ENCODE peak calls at places on chromosomes 6 and 20, in four cellular contexts. Y is iPS DF 6.9, H is thoracic aorta, N is BE2C. G is an unnamed sample. For H3K36me3, the result is how much of the 10 kb centered on the place peaks cover.

GRCh38 chr6:128406453-128406852 is 113.9 kb downstream of the PTPRK start:
- DNase-seq in H (no peak), N (no peak), Y (no peak), G (no peak)

GRCh38 chr6:42460892-42461291 is 9.2 kb upstream of the TRERF1 start:
- DNase-seq in H (no peak), Y (no peak), N (no peak), G (no peak)

GRCh38 chr6:151075527-151075926 is 164.2 kb upstream of the AKAP12 start:
- DNase-seq in Y (no peak), H (no peak), N (no peak), G (no peak)

GRCh38 chr6:28747631-28748157 is 176.1 kb downstream of the TRIM27 start:
- DNase-seq in N (peak), H (no peak), Y (peak), G (no peak)

GRCh38 chr6:87945966-87946365 is 101.7 kb upstream of the SPACA1 start:
- DNase-seq in H (no peak), Y (no peak), N (no peak), G (no peak)

GRCh38 chr20:61976275-61976649 is 89.4 kb downstream of the TAF4 start:
- DNase-seq in Y (no peak), N (no peak), H (no peak), G (no peak)

GRCh38 chr6:157528931-157529653 is 148.1 kb downstream of the ZDHHC14 start:
- DNase-seq in Y (no peak), H (no peak), N (no peak), G (no peak)

GRCh38 chr20:13671500-13672288 is 33.0 kb upstream of the TASP1 start:
- DNase-seq in N (no peak), H (peak), Y (no peak), G (no peak)

GRCh38 chr6:147667082-147667481 is 158.6 kb downstream of the SAMD5 start:
- DNase-seq in H (no peak), Y (no peak), N (no peak), G (no peak)

GRCh38 chr6:7196019-7196402 is 88.2 kb downstream of the RREB1 start:
- DNase-seq in Y (no peak), N (no peak), H (no peak), G (no peak)

GRCh38 chr20:62920039-62920645 is 6.2 kb downstream of the DIDO1 start:
- DNase-seq in N (no peak), Y (no peak), H (no peak), G (no peak)

GRCh38 chr6:26330835-26331808 is 33.9 kb upstream of the BTN3A2 start:
- DNase-seq in Y (no peak), N (peak), H (no peak), G (peak)

GRCh38 chr20:51800132-51800721 is 2.1 kb downstream of the SALL4 start:
- DNase-seq in H (no peak), Y (peak), N (peak), G (peak)

GRCh38 chr6:150410906-150411305 is 42.1 kb downstream of the IYD start:
- DNase-seq in Y (no peak), H (no peak), N (no peak), G (no peak)

GRCh38 chr6:43173496-43174262 is 2.6 kb downstream of the SRF start:
- DNase-seq in N (no peak), H (no peak), Y (no peak), G (peak)

GRCh38 chr6:70130865-70131264 is 172.0 kb downstream of the COL9A1 start:
- DNase-seq in H (no peak), N (no peak), Y (no peak), G (no peak)

GRCh38 chr6:170424634-170425126 is 118.1 kb downstream of the FAM120B start:
- DNase-seq in N (no peak), Y (no peak), H (no peak), G (no peak)

GRCh38 chr6:35487653-35488516 is 9.0 kb downstream of the TEAD3 start:
- DNase-seq in N (no peak), Y (no peak), H (no peak), G (no peak)

GRCh38 chr6:124389127-124389526 is 573.1 kb upstream of the RNF217 start:
- DNase-seq in N (no peak), Y (no peak), H (no peak), G (no peak)

GRCh38 chr6:47552319-47552718 is 74.7 kb downstream of the CD2AP start:
- DNase-seq in N (no peak), H (no peak), Y (no peak), G (no peak)

GRCh38 chr6:105817370-105817769 is 268.8 kb upstream of the PRDM1 start:
- DNase-seq in H (no peak), Y (no peak), N (no peak), G (no peak)

GRCh38 chr6:44559486-44560270 is 172.2 kb downstream of the CDC5L start:
- DNase-seq in H (no peak), N (no peak), Y (no peak), G (no peak)

GRCh38 chr6:44176935-44177509 is 18.4 kb downstream of the CAPN11 start:
- DNase-seq in Y (no peak), H (no peak), N (no peak), G (peak)

GRCh38 chr6:7184502-7184901 is 76.7 kb downstream of the RREB1 start:
- DNase-seq in Y (no peak), H (no peak), N (no peak), G (no peak)

GRCh38 chr6:129501401-129502051 is 208.5 kb downstream of the ARHGAP18 start:
- DNase-seq in H (peak), Y (no peak), N (peak), G (no peak)

GRCh38 chr6:98832282-98833100 is 1.9 kb upstream of the POU3F2 start:
- DNase-seq in Y (no peak), N (no peak), H (peak), G (no peak)

GRCh38 chr6:26534681-26535465 is 3.3 kb upstream of the HMGN4 start:
- DNase-seq in N (no peak), Y (no peak), H (no peak), G (no peak)

GRCh38 chr20:25541676-25542075 is 43.7 kb downstream of the NINL start:
- DNase-seq in H (no peak), N (no peak), Y (no peak), G (no peak)

DNA sequence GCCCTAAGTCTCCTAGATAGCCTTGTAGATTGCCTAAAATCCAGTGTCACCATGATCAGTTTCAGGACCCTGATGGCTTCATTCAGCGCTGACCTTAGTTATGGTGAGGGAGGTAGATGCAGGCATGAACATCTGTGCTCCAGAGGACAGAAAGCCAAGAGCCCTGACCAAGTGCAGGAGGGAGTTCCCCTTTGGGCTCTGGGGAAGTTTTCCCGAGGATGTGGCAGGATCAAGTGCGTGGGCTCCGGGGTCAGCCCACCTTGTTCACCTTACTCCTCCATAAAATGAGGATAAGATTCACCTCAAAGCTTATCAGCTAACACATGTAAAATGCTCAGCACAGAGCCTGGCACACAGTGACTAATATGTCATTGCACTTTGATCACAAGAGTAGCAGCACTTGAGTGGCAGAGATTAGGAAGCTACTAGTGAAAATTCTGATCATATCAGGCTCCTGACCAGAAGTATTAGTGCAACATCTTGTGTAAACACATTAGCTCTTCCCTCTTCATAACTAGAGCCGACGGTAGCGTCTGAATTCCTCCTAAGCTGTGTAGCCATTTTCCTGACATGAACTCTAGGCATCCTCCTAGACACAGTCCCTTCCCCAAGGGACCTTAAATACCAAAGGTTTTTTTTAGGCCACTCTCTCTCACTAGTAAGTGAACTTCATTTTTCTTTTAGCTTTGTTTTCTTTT is 125.2 kb downstream of the SULF2 start:
- DNase-seq in N (no peak), H (no peak), Y (no peak), G (no peak)
- H3K36me3 ChIP-seq in N (under half), H (under half), Y (under half), G (under half)

GRCh38 chr6:56556751-56557540 is 85.7 kb downstream of the DST start:
- DNase-seq in Y (no peak), N (no peak), H (no peak), G (no peak)
- H3K36me3 ChIP-seq in Y (under half), N (under half), H (under half), G (under half)

GRCh38 chr6:138909975-138910374 is 78.1 kb downstream of the REPS1 start:
- DNase-seq in N (no peak), H (no peak), Y (no peak), G (no peak)

GRCh38 chr6:138907167-138907566 is 80.9 kb downstream of the REPS1 start:
- DNase-seq in N (no peak), H (no peak), Y (no peak), G (no peak)

GRCh38 chr6:138914701-138915100 is 73.4 kb downstream of the REPS1 start:
- DNase-seq in Y (no peak), H (no peak), N (no peak), G (no peak)

GRCh38 chr6:138909511-138909910 is 78.5 kb downstream of the REPS1 start:
- DNase-seq in Y (no peak), H (no peak), N (no peak), G (no peak)

GRCh38 chr6:138912308-138912707 is 75.7 kb downstream of the REPS1 start:
- DNase-seq in N (no peak), H (no peak), Y (no peak), G (no peak)
- H3K36me3 ChIP-seq in N (under half), H (under half), Y (under half), G (under half)

DNA sequence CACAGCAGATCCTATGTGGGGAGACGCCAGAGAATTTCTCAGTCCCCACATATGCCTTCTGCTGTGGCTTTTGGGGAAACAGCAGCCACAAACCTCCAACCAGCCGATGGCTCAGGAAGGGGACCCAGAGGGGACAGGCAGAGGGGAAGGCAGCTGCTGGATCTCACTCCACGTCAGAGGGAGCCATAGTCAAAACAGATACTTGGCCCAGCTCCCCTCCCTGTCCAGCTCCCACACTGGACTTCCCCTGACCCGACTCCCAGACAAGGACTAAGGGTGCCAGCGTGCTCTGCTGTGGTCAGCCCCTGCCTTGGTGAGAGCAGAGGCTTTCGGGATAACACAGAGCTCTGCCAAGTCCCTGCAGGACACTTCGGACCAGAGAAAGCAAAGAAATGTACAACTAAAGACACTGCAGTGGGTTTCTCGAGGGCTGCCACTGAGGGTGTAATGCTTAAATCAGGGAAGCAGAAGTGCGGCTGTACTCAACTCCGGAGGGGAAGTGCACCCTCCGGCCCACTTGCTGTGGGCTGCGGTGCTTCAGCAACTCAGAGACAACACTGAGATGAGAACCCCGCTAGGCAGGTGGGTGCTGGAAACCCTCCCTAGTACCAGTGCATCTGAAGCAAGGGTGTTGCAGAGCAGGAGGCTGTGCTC is 47.2 kb downstream of the RRBP1 start:
- DNase-seq in Y (no peak), H (no peak), N (no peak), G (no peak)
- H3K36me3 ChIP-seq in Y (under half), H (under half), N (under half), G (under half)

GRCh38 chr6:3725145-3726015 is 26.1 kb downstream of the PXDC1 start:
- DNase-seq in H (no peak), N (no peak), Y (no peak), G (no peak)

GRCh38 chr6:3723251-3723650 is 28.3 kb downstream of the PXDC1 start:
- DNase-seq in Y (no peak), N (no peak), H (no peak), G (no peak)

GRCh38 chr6:3724451-3725144 is 26.9 kb downstream of the PXDC1 start:
- DNase-seq in N (no peak), H (peak), Y (no peak), G (no peak)

GRCh38 chr6:3722785-3723184 is 28.7 kb downstream of the PXDC1 start:
- DNase-seq in Y (no peak), N (no peak), H (no peak), G (no peak)

DNA sequence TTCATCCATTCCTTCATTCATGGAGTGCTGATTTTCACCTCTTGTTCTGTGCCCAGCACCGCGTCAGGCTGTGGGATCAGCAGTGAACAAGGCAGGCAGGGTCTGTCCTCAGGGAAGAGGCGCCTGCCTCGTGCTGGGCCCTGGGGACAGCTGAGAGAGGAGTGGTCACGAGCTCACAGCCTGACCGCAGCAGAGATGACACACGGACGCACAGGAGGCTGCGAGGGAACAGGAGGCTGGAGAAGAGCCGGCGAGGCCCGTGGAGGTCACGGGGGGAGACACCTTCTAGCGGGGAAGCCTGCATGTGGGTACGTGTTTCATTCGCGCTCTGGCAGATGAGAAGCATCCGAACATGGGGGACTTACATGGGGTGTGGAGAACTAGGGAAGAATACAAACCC is 27.5 kb downstream of the PXDC1 start:
- DNase-seq in H (no peak), N (no peak), Y (no peak), G (no peak)
- H3K36me3 ChIP-seq in H (half or more), N (under half), Y (under half), G (under half)

GRCh38 chr6:152380993-152381898 is 255.9 kb downstream of the SYNE1 start:
- DNase-seq in Y (no peak), H (peak), N (peak), G (no peak)

GRCh38 chr6:152391179-152391880 is 245.8 kb downstream of the SYNE1 start:
- DNase-seq in H (no peak), Y (no peak), N (no peak), G (no peak)

GRCh38 chr6:152386131-152386530 is 251.0 kb downstream of the SYNE1 start:
- DNase-seq in H (no peak), N (no peak), Y (no peak), G (no peak)

GRCh38 chr6:152387091-152387490 is 250.1 kb downstream of the SYNE1 start:
- DNase-seq in Y (no peak), H (no peak), N (no peak), G (no peak)
- H3K36me3 ChIP-seq in Y (under half), H (under half), N (under half), G (under half)

GRCh38 chr20:49286689-49287551 is 9.1 kb upstream of the ZNFX1 start:
- DNase-seq in N (no peak), H (no peak), Y (no peak), G (no peak)
- H3K36me3 ChIP-seq in N (half or more), H (half or more), Y (half or more), G (half or more)

DNA sequence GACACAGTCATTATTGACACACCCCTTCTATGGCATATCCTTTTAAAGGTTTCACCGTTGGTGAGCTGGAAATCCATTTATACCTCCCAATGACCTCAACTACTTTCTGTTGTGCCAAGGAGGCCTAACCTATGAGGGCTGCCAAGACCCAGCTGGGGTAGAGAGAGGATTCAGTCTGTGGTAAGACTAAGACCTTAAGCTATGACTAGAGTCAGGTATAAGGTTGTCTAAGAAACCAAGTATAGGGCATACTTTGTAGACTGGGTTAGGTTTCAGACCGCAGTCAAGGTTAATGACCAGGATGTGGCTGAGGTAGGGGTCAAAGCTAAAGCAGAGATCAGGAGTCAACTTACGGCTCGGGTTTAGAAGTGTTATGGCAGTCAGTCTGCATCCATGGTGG is 641.2 kb upstream of the CHD6 start:
- DNase-seq in H (no peak), Y (no peak), N (no peak), G (no peak)
- H3K36me3 ChIP-seq in H (under half), Y (under half), N (under half), G (under half)

DNA sequence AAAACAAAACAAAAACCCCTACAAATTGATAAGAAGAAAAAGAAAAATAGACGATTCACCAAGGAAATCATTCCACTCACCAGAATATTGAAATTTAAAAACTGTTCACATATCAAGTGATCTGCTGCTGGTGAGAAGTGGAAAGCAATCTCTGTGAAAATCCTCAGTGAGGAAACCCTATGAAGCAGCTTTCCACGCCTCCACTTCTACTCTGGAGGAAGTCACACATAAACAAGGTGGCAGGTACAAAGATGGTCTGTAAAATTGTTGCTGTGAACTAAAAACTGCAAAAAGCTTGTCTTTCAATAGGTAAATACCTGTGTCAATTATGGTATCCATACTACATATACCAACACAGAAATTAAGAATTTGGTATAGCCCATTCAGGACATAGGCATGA is 18.5 kb downstream of the CD164 start:
- DNase-seq in H (no peak), Y (no peak), N (no peak), G (no peak)
- H3K36me3 ChIP-seq in H (under half), Y (under half), N (half or more), G (under half)

GRCh38 chr20:48635791-48636267 is 192.0 kb downstream of the PREX1 start:
- DNase-seq in N (peak), H (no peak), Y (no peak), G (peak)
- H3K36me3 ChIP-seq in N (under half), H (half or more), Y (under half), G (half or more)